ENCODE peak calls at places on chromosomes 1 and 21, in four cellular contexts. I is heart right ventricle, S is psoas muscle, T is AG04450. Y is an unnamed sample.

GRCh38 chr1:244276646-244277045 is 175.1 kb downstream of the ADSS2 start:
- DNase-seq in I (no peak), S (no peak), T (no peak), Y (no peak)

GRCh38 chr1:21383785-21384401 is 56.0 kb upstream of the NBPF3 start:
- DNase-seq in T (no peak), I (no peak), S (no peak), Y (no peak)

GRCh38 chr1:163069142-163069541 is at the start of gene RGS4:
- DNase-seq in S (peak), I (peak), T (peak), Y (peak)

GRCh38 chr1:43313771-43314170 is 13.0 kb downstream of the TIE1 start:
- DNase-seq in I (no peak), T (no peak), S (no peak), Y (no peak)

GRCh38 chr1:20552728-20553571 is 577 bp downstream of the FAM43B start:
- DNase-seq in I (no peak), T (no peak), S (peak), Y (no peak)

GRCh38 chr1:110098222-110099026 is 13.8 kb upstream of the UBL4B start:
- DNase-seq in S (peak), T (no peak), I (no peak), Y (no peak)

GRCh38 chr1:33624991-33625870 is 152.8 kb downstream of the ZSCAN20 start:
- DNase-seq in T (no peak), I (no peak), S (no peak), Y (no peak)

GRCh38 chr1:54417123-54417522 is 10.9 kb upstream of the SSBP3 start:
- DNase-seq in T (no peak), I (no peak), S (peak), Y (no peak)

GRCh38 chr1:163614346-163614745 is 292.6 kb downstream of the NUF2 start:
- DNase-seq in S (no peak), I (no peak), T (no peak), Y (no peak)

GRCh38 chr1:109498161-109498801 is 4.4 kb downstream of the CYB561D1 start:
- DNase-seq in T (no peak), I (no peak), S (no peak), Y (no peak)

GRCh38 chr1:15900662-15901279 is 53.3 kb downstream of the SPEN start:
- DNase-seq in T (no peak), S (no peak), I (no peak), Y (no peak)

GRCh38 chr21:45573452-45574035 is 31.3 kb upstream of the SLC19A1 start:
- DNase-seq in I (no peak), S (no peak), T (no peak), Y (no peak)

GRCh38 chr1:94395748-94396309 is 22.4 kb upstream of the ABCD3 start:
- DNase-seq in S (no peak), I (no peak), T (no peak), Y (no peak)

GRCh38 chr1:205681364-205681763 is 1.1 kb upstream of the SLC45A3 start:
- DNase-seq in T (no peak), S (no peak), I (no peak), Y (no peak)

GRCh38 chr1:85332575-85332974 is 56.1 kb upstream of the BCL10 start:
- DNase-seq in T (no peak), I (no peak), S (no peak), Y (no peak)

GRCh38 chr21:37270576-37271365 is 3.6 kb upstream of the VPS26C start:
- DNase-seq in T (no peak), S (no peak), I (no peak), Y (no peak)

GRCh38 chr1:160058087-160058486 is 11.9 kb downstream of the KCNJ10 start:
- DNase-seq in I (no peak), T (no peak), S (no peak), Y (no peak)

GRCh38 chr21:43918385-43918947 is 53.4 kb downstream of the AGPAT3 start:
- DNase-seq in T (no peak), S (peak), I (no peak), Y (no peak)
- H3K4me3 ChIP-seq in T (no peak), S (no peak), I (no peak), Y (no peak)

DNA sequence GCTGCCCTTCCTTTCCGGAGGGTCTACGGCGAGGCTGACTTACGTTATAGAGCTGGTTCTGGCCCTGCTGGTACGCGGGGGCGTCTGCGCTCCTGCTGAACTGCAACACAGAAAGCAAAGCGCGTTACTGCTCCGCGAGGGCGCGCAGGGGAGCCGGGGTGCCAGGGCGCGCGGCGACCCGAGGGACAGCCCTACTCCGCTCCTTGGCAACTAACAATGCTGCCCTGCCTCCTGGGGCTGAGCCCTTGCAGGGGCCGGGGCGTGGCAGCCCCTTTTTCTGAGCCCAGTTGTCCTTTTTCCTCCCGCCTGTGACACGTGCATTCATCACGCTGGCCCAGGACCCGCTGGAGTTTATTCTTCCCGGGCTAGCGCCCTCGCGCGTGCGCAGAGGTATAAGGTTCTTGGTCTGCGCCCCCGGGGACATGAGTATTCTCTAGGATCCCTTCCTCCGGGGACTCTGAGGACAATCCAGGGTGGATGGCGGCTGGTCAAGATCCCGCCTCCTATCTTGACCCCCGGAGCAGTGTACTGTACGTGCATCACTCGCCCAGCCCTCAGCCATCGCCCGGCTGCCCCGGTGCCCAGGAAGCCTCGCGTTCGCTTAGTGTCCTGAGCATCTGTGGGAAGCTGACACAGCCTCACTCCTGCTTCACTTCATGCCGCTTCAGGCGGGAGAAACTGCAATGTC is 78.9 kb downstream of the CD247 start:
- DNase-seq in T (no peak), I (no peak), S (peak), Y (no peak)
- H3K4me3 ChIP-seq in T (peak), I (peak), S (peak), Y (peak)

DNA sequence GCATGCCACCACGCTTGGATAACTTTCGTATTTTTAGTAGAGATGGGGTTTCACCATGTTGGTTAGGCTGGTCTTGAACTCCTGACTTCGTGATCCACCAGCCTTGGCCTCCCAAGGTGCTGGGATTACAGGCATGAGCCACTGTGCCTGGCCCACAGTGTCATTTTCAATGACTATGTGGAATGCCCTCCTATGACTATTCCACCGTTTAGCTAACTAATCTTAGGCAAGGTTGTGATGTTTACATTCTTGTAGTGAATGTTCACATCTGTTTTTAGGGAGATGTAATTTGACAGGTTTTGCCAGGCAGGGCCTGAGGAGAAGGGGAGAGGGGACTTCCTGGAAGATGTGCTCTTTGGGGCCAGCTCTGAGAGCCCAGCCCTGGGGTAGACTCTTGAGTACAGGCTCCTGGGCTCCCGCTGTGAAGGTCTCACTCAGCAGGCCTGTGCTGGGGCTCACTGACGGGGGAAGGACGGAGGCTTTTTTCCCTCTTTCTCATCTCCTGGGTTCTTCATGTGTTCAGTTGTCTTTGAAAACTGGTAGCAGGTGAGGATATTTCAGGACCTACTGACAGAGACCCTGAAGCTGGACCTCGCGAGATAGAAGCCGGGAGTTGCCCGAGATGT is 13.2 kb downstream of the COQ8A start:
- DNase-seq in S (no peak), I (no peak), T (peak), Y (no peak)
- H3K4me3 ChIP-seq in S (no peak), I (no peak), T (no peak), Y (no peak)

GRCh38 chr1:201022824-201023516 is 544 bp downstream of the KIF21B start:
- DNase-seq in S (no peak), T (no peak), I (no peak), Y (no peak)

GRCh38 chr1:201020647-201021332 is 2.7 kb downstream of the KIF21B start:
- DNase-seq in S (no peak), I (no peak), T (no peak), Y (no peak)

GRCh38 chr1:201022178-201022823 is 1.2 kb downstream of the KIF21B start:
- DNase-seq in I (no peak), S (no peak), T (no peak), Y (no peak)

GRCh38 chr1:201020040-201020591 is 3.4 kb downstream of the KIF21B start:
- DNase-seq in T (no peak), I (no peak), S (no peak), Y (no peak)

GRCh38 chr1:201021333-201022177 is 2.0 kb downstream of the KIF21B start:
- DNase-seq in T (no peak), I (no peak), S (no peak), Y (no peak)
- H3K4me3 ChIP-seq in T (no peak), I (no peak), S (no peak), Y (no peak)

DNA sequence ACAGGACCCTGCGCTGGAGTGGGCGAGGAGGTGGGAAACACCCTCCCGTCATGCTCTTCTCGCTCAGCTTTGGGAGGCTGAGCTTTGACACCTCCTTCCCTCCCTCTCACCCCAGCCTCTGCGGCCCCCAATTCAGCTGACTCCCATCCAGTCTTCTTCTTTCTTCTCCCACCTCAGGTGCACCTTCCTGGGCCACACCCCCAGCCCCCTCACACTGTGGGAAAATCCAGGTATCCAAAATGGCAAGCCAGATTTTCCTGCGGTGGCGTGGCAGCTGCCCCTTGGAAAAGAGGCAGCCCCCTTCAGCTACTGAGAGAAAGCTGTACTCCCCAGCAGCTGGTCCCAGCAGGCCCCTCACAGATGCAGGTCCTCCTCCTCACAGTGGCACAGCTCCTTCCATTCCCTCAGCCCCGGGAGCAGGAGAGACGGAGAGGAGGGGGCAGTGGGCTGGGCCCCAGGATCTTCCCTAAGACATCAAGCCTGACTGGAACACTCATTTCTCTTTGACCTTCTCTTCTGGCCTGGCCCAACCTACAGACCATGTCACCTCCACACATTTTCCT is 61.6 kb downstream of the OPTC start:
- DNase-seq in T (no peak), S (no peak), I (no peak), Y (no peak)
- H3K4me3 ChIP-seq in T (no peak), S (no peak), I (peak), Y (no peak)

GRCh38 chr1:99956755-99957154 is 13.0 kb upstream of the SLC35A3 start:
- DNase-seq in T (no peak), I (no peak), S (no peak), Y (peak)
- H3K4me3 ChIP-seq in T (no peak), I (no peak), S (no peak), Y (no peak)

GRCh38 chr1:35572296-35572695 is 818 bp upstream of the TFAP2E start:
- DNase-seq in S (no peak), I (no peak), T (no peak), Y (no peak)

GRCh38 chr1:35573776-35574654 is 901 bp downstream of the TFAP2E start:
- DNase-seq in S (no peak), I (no peak), T (no peak), Y (no peak)

GRCh38 chr1:35574655-35575400 is 1.7 kb downstream of the TFAP2E start:
- DNase-seq in I (no peak), S (no peak), T (no peak), Y (no peak)

GRCh38 chr1:35571263-35571662 is 1.9 kb upstream of the TFAP2E start:
- DNase-seq in T (no peak), S (no peak), I (no peak), Y (no peak)

DNA sequence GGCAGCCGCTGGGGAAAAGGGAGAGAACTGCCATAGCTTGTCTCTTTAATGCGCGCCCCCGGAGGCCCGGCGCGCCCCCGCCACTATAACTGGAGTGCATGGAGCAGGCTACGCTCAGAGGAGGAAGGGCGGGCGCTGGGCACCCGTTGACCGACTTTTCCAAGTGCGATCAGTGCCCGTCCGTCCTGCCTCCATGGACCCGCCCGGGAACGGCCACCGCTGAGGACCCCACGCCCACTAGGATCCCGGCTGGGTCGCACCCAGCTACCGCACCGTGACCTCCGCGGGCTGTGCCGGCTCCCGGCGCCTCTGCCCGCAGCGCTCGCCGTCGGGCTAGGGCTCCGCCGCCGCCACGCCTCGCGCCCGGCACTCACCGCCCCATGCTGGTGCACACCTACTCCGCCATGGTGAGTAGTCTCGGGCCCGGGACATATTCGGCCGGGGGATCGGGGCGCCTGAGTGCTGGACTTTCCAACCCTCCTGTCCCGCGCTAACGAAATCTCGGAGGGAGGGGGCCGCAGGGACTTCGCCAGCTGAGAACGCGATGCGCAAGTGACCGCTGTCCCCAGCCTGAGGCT is at the start of gene TFAP2E:
- DNase-seq in I (no peak), S (no peak), T (no peak), Y (no peak)
- H3K4me3 ChIP-seq in I (peak), S (peak), T (peak), Y (peak)

DNA sequence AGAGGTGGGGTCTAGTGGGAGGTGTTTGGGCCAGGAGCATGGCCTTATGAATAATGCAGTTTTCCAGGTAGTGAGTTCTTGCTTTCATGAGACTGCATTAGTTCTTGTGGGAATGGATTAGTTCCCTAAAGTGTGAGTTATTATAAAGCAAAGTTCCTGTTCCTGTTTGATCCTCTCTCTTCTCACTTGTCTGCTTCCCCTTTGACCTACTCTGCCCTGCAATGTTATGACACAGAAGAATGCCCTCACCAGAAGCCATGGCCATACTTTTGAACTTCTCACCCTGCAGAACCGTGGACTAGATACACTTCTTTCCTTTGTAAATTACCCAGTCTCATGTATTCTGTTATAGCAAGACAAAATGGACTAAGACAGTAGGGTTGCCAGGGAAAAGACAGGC is 53.6 kb downstream of the MAP3K7CL start:
- DNase-seq in T (no peak), S (no peak), I (no peak), Y (no peak)
- H3K4me3 ChIP-seq in T (no peak), S (no peak), I (no peak), Y (no peak)

DNA sequence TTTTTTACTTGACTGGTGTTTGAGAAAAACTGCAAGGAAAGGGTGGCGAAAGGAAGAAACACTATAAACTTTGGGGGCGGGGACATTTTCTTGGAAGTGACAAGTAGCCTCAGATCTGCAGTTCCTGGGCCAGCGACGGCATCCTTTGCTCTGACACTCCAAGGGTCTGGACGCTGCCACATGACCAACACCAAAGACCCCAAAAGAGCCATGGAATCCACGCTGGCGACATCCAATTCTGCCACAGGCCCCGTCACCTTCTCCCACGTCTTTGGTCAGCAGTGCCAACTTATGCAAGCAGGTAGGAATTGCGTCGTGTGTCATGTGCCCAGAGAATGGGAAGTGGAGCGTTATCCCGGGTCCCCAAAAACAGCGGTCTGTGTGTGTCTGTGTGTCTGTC is 193.5 kb downstream of the PRDM2 start:
- DNase-seq in I (no peak), S (no peak), T (no peak), Y (no peak)
- H3K4me3 ChIP-seq in I (peak), S (peak), T (no peak), Y (no peak)

GRCh38 chr1:223715710-223716103 is 3.4 kb downstream of the CAPN2 start:
- DNase-seq in S (no peak), I (no peak), T (no peak), Y (no peak)
- H3K4me3 ChIP-seq in S (peak), I (peak), T (peak), Y (peak)

Y was measured in AG09309.